ENCODE peak calls at places on chromosomes 5 and 9, in four cellular contexts. L is H54, E is tibial nerve, V is left ventricle myocardium inferior. U is an unnamed sample.

GRCh38 chr5:93035194-93035593 is 545.8 kb downstream of the NR2F1-AS1 start:
- DNase-seq in V (no peak), E (no peak), L (no peak), U (no peak)

GRCh38 chr5:140546851-140547507 is 483 bp upstream of the EIF4EBP3 start:
- DNase-seq in V (no peak), L (no peak), E (no peak), U (no peak)

GRCh38 chr5:137629646-137630045 is 106.2 kb downstream of the KLHL3 start:
- DNase-seq in V (no peak), E (no peak), L (peak; percentile 45), U (no peak)

GRCh38 chr5:147901555-147901954 is 4.8 kb downstream of the C5orf46 start:
- DNase-seq in V (no peak), E (no peak), L (no peak), U (no peak)

GRCh38 chr5:102536323-102536928 is 37.6 kb upstream of the SLCO6A1 start:
- DNase-seq in E (no peak), V (no peak), L (no peak), U (no peak)

GRCh38 chr9:71249729-71250317 is 128.4 kb upstream of the TRPM3 start:
- DNase-seq in L (peak; percentile 43), E (peak; percentile 28), V (no peak), U (no peak)

GRCh38 chr5:132431682-132432081 is 58.9 kb downstream of the IRF1 start:
- DNase-seq in V (no peak), E (no peak), L (no peak), U (no peak)

GRCh38 chr5:18465833-18466681 is 831.8 kb downstream of the TAF11L14 start:
- DNase-seq in E (peak; percentile 88), L (peak; percentile 22), V (no peak), U (no peak)

GRCh38 chr5:147223343-147223742 is 11.5 kb upstream of the STK32A start:
- DNase-seq in L (no peak), E (no peak), V (no peak), U (no peak)

GRCh38 chr5:140111043-140111858 is 2.7 kb upstream of the PURA start:
- DNase-seq in L (no peak), E (no peak), V (no peak), U (no peak)